ENCODE peak calls at places on chromosome 17, in ten cellular contexts. B, T, F, J, D, I, Y, U, L and A are unnamed samples.

GRCh38 chr17:47810901-47811635 is 10.5 kb downstream of the OSBPL7 start:
- DNase-seq in L (no peak), F (no peak), I (no peak), B (no peak), D (no peak), Y (no peak), J (no peak), T (no peak), U (no peak), A (no peak)

GRCh38 chr17:7403043-7403901 is 625 bp downstream of the TMEM256 start:
- DNase-seq in Y (no peak), D (no peak), I (no peak), F (peak), T (peak), L (peak), B (no peak), U (no peak), J (no peak), A (no peak)

GRCh38 chr17:9676084-9676483 is 30.8 kb downstream of the USP43 start:
- DNase-seq in L (no peak), B (no peak), T (peak), I (no peak), U (no peak), F (no peak), J (no peak), Y (no peak), D (no peak), A (no peak)

GRCh38 chr17:41678411-41678906 is 10.2 kb upstream of the EIF1 start:
- DNase-seq in T (no peak), L (no peak), U (no peak), Y (no peak), I (peak), B (no peak), D (peak), F (no peak), J (peak), A (no peak)

GRCh38 chr17:20022701-20023100 is 13.5 kb downstream of the SPECC1 start:
- DNase-seq in F (no peak), U (peak), D (no peak), T (no peak), L (no peak), J (no peak), Y (no peak), I (peak), B (no peak), A (no peak)

GRCh38 chr17:31392002-31392855 is 754 bp downstream of the RAB11FIP4 start:
- DNase-seq in Y (no peak), L (no peak), I (no peak), U (no peak), B (no peak), J (no peak), T (peak), D (no peak), F (no peak), A (no peak)

GRCh38 chr17:79984877-79985276 is 50.8 kb downstream of the TBC1D16 start:
- DNase-seq in T (peak), L (no peak), Y (no peak), D (no peak), F (no peak), J (no peak), B (no peak), I (no peak), U (no peak), A (no peak)

GRCh38 chr17:47188266-47188665 is 829 bp downstream of the CDC27 start:
- DNase-seq in I (peak), T (peak), B (no peak), F (no peak), L (no peak), J (peak), D (peak), U (peak), Y (no peak), A (no peak)

GRCh38 chr17:57577751-57578607 is 167.1 kb downstream of the CCDC182 start:
- DNase-seq in D (peak), B (no peak), L (peak), Y (no peak), J (peak), F (no peak), I (peak), T (no peak), U (peak), A (peak)

GRCh38 chr17:9924735-9925191 is 19.7 kb upstream of the RCVRN start:
- DNase-seq in T (peak), F (no peak), D (peak), I (peak), Y (no peak), B (no peak), L (peak), U (peak), J (peak), A (peak)

GRCh38 chr17:38498353-38498752 is 70.1 kb downstream of the ARHGAP23 start:
- DNase-seq in U (no peak), I (no peak), T (peak), D (no peak), B (no peak), Y (no peak), L (no peak), J (no peak), F (no peak), A (no peak)

GRCh38 chr17:11996722-11997146 is 541 bp downstream of the ZNF18 start:
- DNase-seq in J (peak), B (no peak), L (no peak), I (peak), T (peak), F (no peak), Y (peak), U (peak), D (peak), A (no peak)

GRCh38 chr17:8681175-8681949 is 50.8 kb upstream of the MYH10 start:
- DNase-seq in F (no peak), J (peak), T (no peak), D (peak), I (peak), U (peak), B (no peak), L (no peak), Y (peak), A (peak)

GRCh38 chr17:28552201-28552999 is at the start of gene UNC119:
- DNase-seq in U (peak), Y (no peak), L (no peak), D (peak), F (peak), T (peak), I (peak), B (peak), J (peak), A (peak)

GRCh38 chr17:37273419-37274051 is 102.2 kb upstream of the C17orf78 start:
- DNase-seq in F (no peak), L (peak), Y (peak), B (peak), T (peak), D (peak), U (peak), J (peak), I (peak), A (no peak)

GRCh38 chr17:80678621-80679020 is 134.0 kb downstream of the RPTOR start:
- DNase-seq in Y (no peak), L (peak), F (peak), D (peak), T (no peak), I (peak), U (peak), J (peak), B (no peak), A (peak)

GRCh38 chr17:10073905-10074304 is 124.5 kb downstream of the GAS7 start:
- DNase-seq in I (no peak), J (peak), L (no peak), D (no peak), B (no peak), F (no peak), T (no peak), Y (no peak), U (no peak), A (no peak)

GRCh38 chr17:27339836-27340550 is 46.1 kb downstream of the WSB1 start:
- DNase-seq in I (no peak), J (no peak), F (no peak), B (no peak), T (no peak), L (no peak), U (peak), Y (no peak), D (no peak), A (no peak)

GRCh38 chr17:63478814-63479494 is 2.1 kb downstream of the ACE start:
- DNase-seq in L (peak), B (peak), J (peak), T (peak), I (peak), Y (peak), D (peak), U (peak), F (peak), A (peak)

GRCh38 chr17:11319894-11320293 is 78.9 kb downstream of the SHISA6 start:
- DNase-seq in L (no peak), F (no peak), B (no peak), D (no peak), U (no peak), I (no peak), T (no peak), J (no peak), Y (no peak), A (no peak)

GRCh38 chr17:66228887-66229782 is at the start of gene APOH:
- DNase-seq in T (no peak), J (no peak), U (no peak), B (no peak), I (no peak), Y (no peak), L (no peak), F (no peak), D (no peak), A (no peak)

GRCh38 chr17:55699178-55699865 is 23.3 kb downstream of the TMEM100 start:
- DNase-seq in Y (no peak), J (no peak), B (no peak), I (no peak), T (no peak), F (no peak), D (no peak), L (no peak), U (no peak), A (no peak)

GRCh38 chr17:28221751-28222414 is 97.1 kb upstream of the TMEM97 start:
- DNase-seq in I (peak), Y (no peak), T (no peak), U (peak), L (no peak), J (no peak), B (no peak), D (peak), F (no peak), A (no peak)

GRCh38 chr17:77437017-77437416 is 296.2 kb downstream of the SEC14L1 start:
- DNase-seq in Y (no peak), T (no peak), U (peak), J (peak), I (peak), B (no peak), D (peak), L (peak), F (no peak), A (peak)

GRCh38 chr17:80260791-80261158 is at the start of gene RNF213:
- DNase-seq in U (no peak), Y (no peak), I (peak), J (peak), L (no peak), T (peak), D (no peak), F (peak), B (peak), A (no peak)

GRCh38 chr17:66904760-66905637 is 59.5 kb upstream of the CACNG4 start:
- DNase-seq in F (no peak), I (peak), Y (no peak), U (peak), L (no peak), J (peak), B (no peak), D (peak), T (no peak), A (peak)

GRCh38 chr17:28415886-28416285 is 9.9 kb upstream of the SLC46A1 start:
- DNase-seq in J (no peak), L (no peak), D (no peak), U (no peak), I (no peak), Y (no peak), F (no peak), B (no peak), T (no peak), A (no peak)

GRCh38 chr17:19418312-19418992 is 7.4 kb downstream of the RNF112 start:
- DNase-seq in F (no peak), Y (no peak), U (peak), D (peak), L (no peak), J (peak), B (no peak), I (peak), T (no peak), A (peak)

GRCh38 chr17:32610943-32611342 is 124.2 kb downstream of the CDK5R1 start:
- DNase-seq in Y (no peak), F (no peak), J (no peak), U (no peak), I (no peak), D (no peak), L (no peak), T (no peak), B (no peak), A (no peak)

GRCh38 chr17:65455972-65456343 is 105.5 kb downstream of the AXIN2 start:
- DNase-seq in J (peak), Y (no peak), I (no peak), B (no peak), T (peak), U (peak), L (no peak), D (peak), F (peak), A (no peak)

GRCh38 chr17:56918916-56919315 is 5.1 kb upstream of the TRIM25 start:
- DNase-seq in L (no peak), U (peak), B (no peak), I (no peak), F (no peak), Y (no peak), J (peak), T (no peak), D (no peak), A (no peak)

DNA sequence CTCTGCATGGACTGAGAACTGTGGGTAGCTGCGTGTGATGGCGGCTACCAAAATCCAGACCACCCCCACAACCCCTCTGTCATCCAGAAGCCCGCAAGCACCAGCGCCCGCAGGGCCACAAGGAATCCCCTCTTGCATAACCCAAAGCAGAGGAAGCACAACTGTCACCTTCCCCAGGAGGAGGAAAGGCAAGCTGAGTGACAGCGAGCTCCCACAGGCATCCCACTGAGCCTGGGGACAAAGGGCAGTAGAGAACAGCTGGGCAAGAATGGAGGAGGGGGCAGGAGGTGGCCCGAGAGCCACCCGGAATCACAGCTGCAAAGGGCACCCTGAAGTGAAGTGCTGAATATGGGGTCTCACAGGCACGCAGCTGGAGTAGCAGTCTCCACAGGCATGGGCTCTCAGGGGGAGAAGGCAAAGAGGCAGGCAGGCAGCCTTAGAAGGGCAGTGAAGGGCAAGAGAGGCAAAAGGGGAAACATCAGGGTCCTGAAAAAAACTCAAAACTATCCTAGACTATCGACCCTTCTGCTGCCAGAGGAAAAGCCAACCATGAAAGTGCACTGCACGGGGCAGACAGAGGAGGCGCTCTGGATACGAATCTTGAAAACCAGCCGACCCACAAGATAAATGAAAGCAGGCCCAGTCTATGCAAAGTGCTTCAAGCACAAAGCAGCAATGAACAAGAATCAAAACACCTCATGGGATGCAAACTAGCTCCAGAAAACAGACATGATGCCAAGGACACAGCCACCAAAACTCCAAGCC is 17.1 kb downstream of the USP36 start:
- DNase-seq in F (no peak), B (no peak), Y (no peak), D (no peak), T (no peak), U (no peak), I (no peak), J (no peak), L (no peak), A (no peak)
- TF ChIP-seq CTCF in F (no peak), B (peak), Y (peak), D (peak), T (peak), U (peak), I (no peak), J (no peak), L (peak), A (no peak)

DNA sequence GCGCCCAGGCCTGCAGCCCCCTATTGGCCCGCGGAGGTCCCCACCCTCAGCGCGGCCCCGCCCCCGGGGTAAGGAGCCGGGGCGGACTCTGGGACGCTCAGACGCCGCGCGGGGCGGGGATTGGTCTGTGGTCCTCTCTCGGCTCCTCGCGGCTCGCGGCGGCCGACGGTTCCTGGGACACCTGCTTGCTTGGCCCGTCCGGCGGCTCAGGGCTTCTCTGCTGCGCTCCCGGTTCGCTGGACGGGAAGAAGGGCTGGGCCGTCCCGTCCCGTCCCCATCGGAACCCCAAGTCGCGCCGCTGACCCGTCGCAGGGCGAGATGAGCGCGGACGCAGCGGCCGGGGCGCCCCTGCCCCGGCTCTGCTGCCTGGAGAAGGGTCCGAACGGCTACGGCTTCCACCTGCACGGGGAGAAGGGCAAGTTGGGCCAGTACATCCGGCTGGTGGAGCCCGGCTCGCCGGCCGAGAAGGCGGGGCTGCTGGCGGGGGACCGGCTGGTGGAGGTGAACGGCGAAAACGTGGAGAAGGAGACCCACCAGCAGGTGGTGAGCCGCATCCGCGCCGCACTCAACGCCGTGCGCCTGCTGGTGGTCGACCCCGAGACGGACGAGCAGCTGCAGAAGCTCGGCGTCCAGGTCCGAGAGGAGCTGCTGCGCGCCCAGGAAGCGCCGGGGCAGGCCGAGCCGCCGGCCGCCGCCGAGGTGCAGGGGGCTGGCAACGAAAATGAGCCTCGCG is at the start of gene NHERF1:
- DNase-seq in Y (peak), L (peak), B (peak), D (peak), I (peak), U (peak), F (peak), J (peak), T (peak), A (peak)
- TF ChIP-seq CTCF in Y (no peak), L (peak), B (no peak), D (peak), I (no peak), U (no peak), F (no peak), J (no peak), T (peak), A (peak)

DNA sequence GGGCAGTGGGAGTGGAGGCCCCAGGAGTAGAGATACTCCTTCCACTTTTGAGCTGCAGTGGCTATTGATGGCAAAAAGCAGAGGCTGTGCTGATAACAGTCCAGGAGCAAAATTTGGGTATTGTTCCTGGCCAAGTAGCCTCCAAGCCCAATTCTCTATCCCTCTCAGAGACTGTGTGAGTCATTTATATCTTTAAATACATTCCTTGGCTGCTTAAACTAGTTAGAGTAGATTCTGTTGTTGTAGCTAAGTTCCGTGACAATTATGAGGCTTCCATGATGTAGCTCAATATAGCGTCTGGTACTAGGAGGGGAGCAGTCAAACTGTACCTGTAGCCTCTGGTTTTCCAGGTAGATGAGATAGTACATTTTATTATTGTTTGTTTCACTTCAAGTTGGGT is 19.9 kb upstream of the UBE2G1 start:
- DNase-seq in U (no peak), I (peak), Y (no peak), J (peak), B (no peak), D (no peak), L (no peak), F (no peak), T (no peak), A (no peak)
- TF ChIP-seq CTCF in U (no peak), I (no peak), Y (no peak), J (no peak), B (no peak), D (no peak), L (no peak), F (no peak), T (no peak), A (no peak)

DNA sequence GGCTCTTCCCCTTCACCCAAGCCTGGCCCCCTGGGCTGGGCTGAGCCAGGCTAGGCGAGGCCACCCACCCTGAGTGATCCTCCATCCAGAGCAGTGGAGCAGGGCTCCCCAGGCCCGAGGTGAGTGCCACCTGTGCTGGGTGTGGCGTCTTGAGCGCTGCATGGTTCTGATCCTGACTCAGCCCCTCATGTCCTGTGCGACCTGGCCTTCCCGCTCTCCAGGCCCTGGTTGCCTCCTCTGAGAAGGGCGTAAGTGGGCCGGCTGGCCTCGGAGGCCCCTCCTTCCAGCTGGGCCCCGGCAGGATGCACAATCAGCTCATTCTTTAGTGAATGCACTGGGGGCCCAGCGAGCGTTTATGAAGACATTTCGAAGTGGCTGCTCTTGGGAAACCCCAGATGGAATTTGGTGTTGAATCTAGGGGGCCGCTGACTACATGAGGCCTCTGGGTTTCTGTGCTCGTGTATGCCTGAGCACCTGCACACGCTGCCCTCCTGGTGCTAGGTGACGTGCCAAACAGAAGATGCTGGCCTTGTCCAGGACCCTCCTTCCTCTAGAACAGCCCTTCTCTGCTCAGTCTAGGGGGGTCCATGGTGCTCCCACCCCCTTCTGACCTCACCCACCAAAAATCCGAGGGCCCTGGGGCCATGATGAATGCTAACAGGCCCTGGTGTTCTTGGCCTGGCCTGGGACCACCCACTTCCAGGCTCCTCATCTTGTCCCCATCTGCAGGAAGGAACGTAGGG is 3.7 kb upstream of the TMEM92 start:
- DNase-seq in T (peak), L (peak), U (peak), Y (no peak), B (no peak), F (no peak), D (peak), I (peak), J (peak), A (no peak)
- TF ChIP-seq CTCF in T (no peak), L (no peak), U (no peak), Y (no peak), B (no peak), F (peak), D (no peak), I (no peak), J (no peak), A (no peak)

GRCh38 chr17:74601944-74602572 is 10.0 kb upstream of the CD300LD start:
- DNase-seq in L (no peak), T (peak), U (peak), Y (no peak), I (peak), D (peak), J (peak), F (peak), B (no peak), A (no peak)
- TF ChIP-seq CTCF in L (peak), T (peak), U (peak), Y (peak), I (peak), D (peak), J (peak), F (peak), B (peak), A (peak)

DNA sequence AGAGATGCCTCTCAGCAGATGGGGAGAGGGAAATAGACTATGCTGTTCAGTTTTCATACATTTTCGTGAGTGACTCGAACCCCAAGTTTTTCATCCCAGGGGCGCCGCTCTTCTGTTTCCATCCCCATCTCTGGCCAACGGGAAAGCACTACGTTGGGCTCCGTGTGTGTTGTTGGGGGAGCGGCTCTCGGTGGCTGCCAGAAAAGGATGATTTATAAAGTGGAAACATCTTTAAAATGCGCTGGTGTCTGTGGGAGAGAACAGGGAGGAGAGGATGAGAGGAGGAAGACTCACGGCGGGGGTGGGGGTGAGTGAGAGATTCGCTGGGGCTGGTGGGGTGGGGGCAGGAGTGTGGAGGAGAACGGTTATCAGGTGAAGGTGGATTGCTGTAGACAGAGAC is 5.8 kb downstream of the TBX4 start:
- DNase-seq in I (no peak), J (no peak), D (no peak), L (no peak), U (no peak), B (no peak), Y (no peak), F (no peak), T (no peak), A (no peak)
- TF ChIP-seq CTCF in I (no peak), J (no peak), D (no peak), L (no peak), U (no peak), B (no peak), Y (no peak), F (no peak), T (no peak), A (no peak)